ENCODE peak calls at places on chromosomes 16 and 17, in eight cellular contexts. One of them, this sample, is unnamed.

GRCh38 chr17:59221159-59221847 is 992 bp downstream of the GDPD1 start:
- DNase-seq in astrocyte of the spinal cord: no peak
- DNase-seq in neural crest cell: no peak
- DNase-seq in AG09319: no peak
- DNase-seq in stomach: no peak
- DNase-seq in cardiac muscle cell: no peak
- DNase-seq in pancreas: no peak
- DNase-seq in tibial artery: no peak
- DNase-seq in this sample: peak; percentile 43

GRCh38 chr16:23957287-23957686 is 121.5 kb downstream of the PRKCB start:
- DNase-seq in astrocyte of the spinal cord: no peak
- DNase-seq in neural crest cell: no peak
- DNase-seq in AG09319: no peak
- DNase-seq in stomach: no peak
- DNase-seq in cardiac muscle cell: no peak
- DNase-seq in pancreas: no peak
- DNase-seq in tibial artery: no peak
- DNase-seq in this sample: no peak

GRCh38 chr16:4226251-4227039 is 15.4 kb downstream of the SRL start:
- DNase-seq in astrocyte of the spinal cord: no peak
- DNase-seq in neural crest cell: no peak
- DNase-seq in AG09319: no peak
- DNase-seq in stomach: no peak
- DNase-seq in cardiac muscle cell: no peak
- DNase-seq in pancreas: no peak
- DNase-seq in tibial artery: no peak
- DNase-seq in this sample: no peak

GRCh38 chr16:74888227-74888862 is 96.6 kb downstream of the WDR59 start:
- DNase-seq in astrocyte of the spinal cord: no peak
- DNase-seq in neural crest cell: no peak
- DNase-seq in AG09319: no peak
- DNase-seq in stomach: no peak
- DNase-seq in cardiac muscle cell: no peak
- DNase-seq in pancreas: no peak
- DNase-seq in tibial artery: no peak
- DNase-seq in this sample: no peak

GRCh38 chr16:65497571-65497970 is 375.7 kb upstream of the CDH11 start:
- DNase-seq in astrocyte of the spinal cord: peak; percentile 78
- DNase-seq in neural crest cell: no peak
- DNase-seq in AG09319: no peak
- DNase-seq in stomach: no peak
- DNase-seq in cardiac muscle cell: no peak
- DNase-seq in pancreas: no peak
- DNase-seq in tibial artery: no peak
- DNase-seq in this sample: no peak

GRCh38 chr17:62822080-62822904 is 14.2 kb upstream of the MARCHF10 start:
- DNase-seq in astrocyte of the spinal cord: peak; percentile 32
- DNase-seq in neural crest cell: no peak
- DNase-seq in AG09319: no peak
- DNase-seq in stomach: peak; percentile 51
- DNase-seq in cardiac muscle cell: peak; percentile 81
- DNase-seq in pancreas: no peak
- DNase-seq in tibial artery: no peak
- DNase-seq in this sample: no peak

GRCh38 chr16:30615358-30616076 is 5.3 kb upstream of the ZNF689 start:
- DNase-seq in astrocyte of the spinal cord: no peak
- DNase-seq in neural crest cell: peak; percentile 54
- DNase-seq in AG09319: no peak
- DNase-seq in stomach: peak; percentile 79
- DNase-seq in cardiac muscle cell: peak; percentile 41
- DNase-seq in pancreas: no peak
- DNase-seq in tibial artery: no peak
- DNase-seq in this sample: peak; percentile 65

GRCh38 chr16:2296662-2297505 is 29.0 kb upstream of the RNPS1 start:
- DNase-seq in astrocyte of the spinal cord: peak; percentile 7
- DNase-seq in neural crest cell: peak; percentile 18
- DNase-seq in AG09319: no peak
- DNase-seq in stomach: peak; percentile 47
- DNase-seq in cardiac muscle cell: peak; percentile 40
- DNase-seq in pancreas: peak; percentile 47
- DNase-seq in tibial artery: no peak
- DNase-seq in this sample: peak; percentile 91

GRCh38 chr17:80449194-80449929 is 27.0 kb downstream of the NPTX1 start:
- DNase-seq in astrocyte of the spinal cord: no peak
- DNase-seq in neural crest cell: no peak
- DNase-seq in AG09319: no peak
- DNase-seq in stomach: no peak
- DNase-seq in cardiac muscle cell: no peak
- DNase-seq in pancreas: no peak
- DNase-seq in tibial artery: no peak
- DNase-seq in this sample: no peak

GRCh38 chr17:51018541-51018940 is 102.1 kb downstream of the SPAG9 start:
- DNase-seq in astrocyte of the spinal cord: no peak
- DNase-seq in neural crest cell: no peak
- DNase-seq in AG09319: no peak
- DNase-seq in stomach: no peak
- DNase-seq in cardiac muscle cell: no peak
- DNase-seq in pancreas: no peak
- DNase-seq in tibial artery: no peak
- DNase-seq in this sample: no peak

GRCh38 chr17:6472517-6472916 is 28.3 kb downstream of the PIMREG start:
- DNase-seq in astrocyte of the spinal cord: no peak
- DNase-seq in neural crest cell: no peak
- DNase-seq in AG09319: no peak
- DNase-seq in stomach: no peak
- DNase-seq in cardiac muscle cell: no peak
- DNase-seq in pancreas: no peak
- DNase-seq in tibial artery: no peak
- DNase-seq in this sample: peak; percentile 68

DNA sequence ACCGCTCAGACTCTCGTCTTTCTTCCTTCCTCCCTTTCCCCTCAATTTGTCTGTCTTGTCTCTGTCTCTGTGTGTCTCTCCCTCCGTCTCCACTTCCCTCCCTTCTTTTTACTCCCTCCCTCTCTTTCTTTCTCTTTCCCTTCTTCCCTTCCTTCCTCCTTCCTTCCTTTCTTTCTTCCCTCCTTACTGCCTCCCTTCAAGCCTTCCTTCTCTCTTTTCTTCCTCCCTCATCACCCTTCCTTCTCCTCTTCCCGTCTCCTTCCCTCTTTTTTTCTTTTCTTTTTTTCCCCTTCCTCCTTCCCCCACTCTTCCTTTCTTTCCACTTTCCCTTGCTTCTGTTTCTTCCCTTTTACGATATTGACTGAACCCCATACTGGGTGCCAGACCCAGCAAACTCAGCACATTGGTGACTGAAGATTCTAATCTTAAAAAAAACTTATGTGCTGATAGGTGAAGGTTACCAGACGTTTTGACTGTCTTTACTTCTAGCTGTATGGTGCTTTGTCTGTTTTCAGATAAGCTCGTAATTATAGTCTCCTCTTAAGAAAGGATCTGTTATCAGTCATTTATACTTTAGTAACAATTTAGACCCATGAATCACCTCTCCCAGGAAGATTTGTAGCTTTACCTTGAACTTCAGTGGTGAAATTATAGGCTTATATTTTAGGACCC is 481 bp upstream of the BRD7 start:
- DNase-seq in astrocyte of the spinal cord: no peak
- DNase-seq in neural crest cell: no peak
- DNase-seq in AG09319: no peak
- DNase-seq in stomach: no peak
- DNase-seq in cardiac muscle cell: no peak
- DNase-seq in pancreas: no peak
- DNase-seq in tibial artery: no peak
- DNase-seq in this sample: peak; percentile 76
- TF ChIP-seq CTCF in astrocyte of the spinal cord: no peak
- TF ChIP-seq CTCF in neural crest cell: no peak
- TF ChIP-seq CTCF in AG09319: no peak
- TF ChIP-seq CTCF in stomach: no peak
- TF ChIP-seq CTCF in cardiac muscle cell: no peak
- TF ChIP-seq CTCF in pancreas: no peak
- TF ChIP-seq CTCF in tibial artery: no peak
- TF ChIP-seq CTCF in this sample: no peak

GRCh38 chr17:14301279-14301760 is 439 bp downstream of the HS3ST3B1 start:
- DNase-seq in astrocyte of the spinal cord: peak; percentile 35
- DNase-seq in neural crest cell: no peak
- DNase-seq in AG09319: no peak
- DNase-seq in stomach: peak; percentile 27
- DNase-seq in cardiac muscle cell: no peak
- DNase-seq in pancreas: no peak
- DNase-seq in tibial artery: no peak
- DNase-seq in this sample: peak; percentile 87
- TF ChIP-seq CTCF in astrocyte of the spinal cord: no peak
- TF ChIP-seq CTCF in neural crest cell: peak; percentile 30
- TF ChIP-seq CTCF in AG09319: peak; percentile 2
- TF ChIP-seq CTCF in stomach: no peak
- TF ChIP-seq CTCF in cardiac muscle cell: no peak
- TF ChIP-seq CTCF in pancreas: no peak
- TF ChIP-seq CTCF in tibial artery: no peak
- TF ChIP-seq CTCF in this sample: no peak

GRCh38 chr17:969767-970387 is 9.7 kb downstream of the NXN start:
- DNase-seq in astrocyte of the spinal cord: no peak
- DNase-seq in neural crest cell: no peak
- DNase-seq in AG09319: no peak
- DNase-seq in stomach: no peak
- DNase-seq in cardiac muscle cell: no peak
- DNase-seq in pancreas: no peak
- DNase-seq in tibial artery: no peak
- DNase-seq in this sample: no peak
- TF ChIP-seq CTCF in astrocyte of the spinal cord: no peak
- TF ChIP-seq CTCF in neural crest cell: no peak
- TF ChIP-seq CTCF in AG09319: no peak
- TF ChIP-seq CTCF in stomach: no peak
- TF ChIP-seq CTCF in cardiac muscle cell: no peak
- TF ChIP-seq CTCF in pancreas: no peak
- TF ChIP-seq CTCF in tibial artery: no peak
- TF ChIP-seq CTCF in this sample: no peak

GRCh38 chr16:86833136-86833535 is 254.8 kb downstream of the FOXL1 start:
- DNase-seq in astrocyte of the spinal cord: peak; percentile 21
- DNase-seq in neural crest cell: no peak
- DNase-seq in AG09319: no peak
- DNase-seq in stomach: no peak
- DNase-seq in cardiac muscle cell: peak; percentile 39
- DNase-seq in pancreas: no peak
- DNase-seq in tibial artery: no peak
- DNase-seq in this sample: no peak

GRCh38 chr16:86831366-86831765 is 253.0 kb downstream of the FOXL1 start:
- DNase-seq in astrocyte of the spinal cord: no peak
- DNase-seq in neural crest cell: no peak
- DNase-seq in AG09319: no peak
- DNase-seq in stomach: no peak
- DNase-seq in cardiac muscle cell: no peak
- DNase-seq in pancreas: no peak
- DNase-seq in tibial artery: peak; percentile 40
- DNase-seq in this sample: no peak

GRCh38 chr16:86836503-86837125 is 258.3 kb downstream of the FOXL1 start:
- DNase-seq in astrocyte of the spinal cord: peak; percentile 90
- DNase-seq in neural crest cell: no peak
- DNase-seq in AG09319: peak; percentile 56
- DNase-seq in stomach: no peak
- DNase-seq in cardiac muscle cell: peak; percentile 93
- DNase-seq in pancreas: no peak
- DNase-seq in tibial artery: no peak
- DNase-seq in this sample: peak; percentile 94

GRCh38 chr16:86835981-86836380 is 257.6 kb downstream of the FOXL1 start:
- DNase-seq in astrocyte of the spinal cord: no peak
- DNase-seq in neural crest cell: no peak
- DNase-seq in AG09319: peak; percentile 8
- DNase-seq in stomach: no peak
- DNase-seq in cardiac muscle cell: no peak
- DNase-seq in pancreas: no peak
- DNase-seq in tibial artery: no peak
- DNase-seq in this sample: no peak

DNA sequence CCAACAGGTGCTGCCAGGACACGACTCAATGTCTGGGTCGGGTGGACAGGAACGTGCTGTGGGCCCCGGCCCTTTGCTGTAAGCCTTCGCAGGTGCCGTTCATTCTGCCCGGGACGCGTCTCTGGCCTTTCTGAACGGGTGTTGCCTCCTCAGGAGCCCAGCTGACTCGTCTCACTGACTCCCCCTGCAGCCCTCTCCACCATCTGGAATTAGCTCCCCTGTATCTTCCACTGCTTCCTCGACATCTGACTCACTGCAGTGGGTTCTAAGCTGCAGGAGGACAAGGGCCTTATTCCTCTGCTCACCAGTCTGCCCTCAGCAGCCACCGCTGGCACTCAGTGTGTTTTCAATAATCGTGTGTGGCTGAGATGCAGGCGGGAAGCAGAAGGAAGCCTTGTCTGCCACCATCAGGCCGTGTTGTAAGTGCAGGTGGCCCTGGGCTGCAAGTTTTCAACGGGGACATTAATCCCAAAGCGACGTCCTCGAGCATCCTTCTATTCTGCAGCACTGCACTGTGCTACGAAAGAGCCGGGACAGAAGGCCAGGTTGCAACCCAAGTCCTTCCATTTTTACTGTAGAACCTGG is 256.2 kb downstream of the FOXL1 start:
- DNase-seq in astrocyte of the spinal cord: peak; percentile 81
- DNase-seq in neural crest cell: peak; percentile 13
- DNase-seq in AG09319: no peak
- DNase-seq in stomach: no peak
- DNase-seq in cardiac muscle cell: peak; percentile 26
- DNase-seq in pancreas: no peak
- DNase-seq in tibial artery: no peak
- DNase-seq in this sample: no peak
- TF ChIP-seq CTCF in astrocyte of the spinal cord: peak; percentile 41
- TF ChIP-seq CTCF in neural crest cell: peak; percentile 45
- TF ChIP-seq CTCF in AG09319: peak; percentile 0
- TF ChIP-seq CTCF in stomach: no peak
- TF ChIP-seq CTCF in cardiac muscle cell: no peak
- TF ChIP-seq CTCF in pancreas: no peak
- TF ChIP-seq CTCF in tibial artery: peak; percentile 18
- TF ChIP-seq CTCF in this sample: no peak